ENCODE peak calls at places on chromosomes 6 and 20, in six cellular contexts. Z is breast epithelium; H is upper lobe of left lung; Y is CD4-positive, alpha-beta T cell; U is sigmoid colon; B is IMR-90. K is an unnamed sample.

GRCh38 chr6:160388922-160389321 is 40.7 kb downstream of the SLC22A3 start:
- DNase-seq in B (no peak), Y (no peak), Z (no peak), H (no peak), U (no peak), K (no peak)

GRCh38 chr6:150456466-150456865 is 87.7 kb downstream of the IYD start:
- DNase-seq in H (no peak), B (no peak), Z (no peak), U (no peak), Y (no peak), K (no peak)

GRCh38 chr6:4405609-4406212 is 270.3 kb upstream of the ECI2 start:
- DNase-seq in B (no peak), Y (no peak), U (no peak), H (peak), Z (no peak), K (no peak)

GRCh38 chr6:34190504-34191122 is 44.7 kb upstream of the GRM4 start:
- DNase-seq in H (no peak), U (no peak), B (no peak), Y (no peak), Z (no peak), K (no peak)

GRCh38 chr6:32198345-32198696 is 5.9 kb upstream of the GPSM3 start:
- DNase-seq in B (no peak), Z (no peak), H (no peak), Y (no peak), U (no peak), K (no peak)

GRCh38 chr6:54690596-54690995 is 156.0 kb upstream of the FAM83B start:
- DNase-seq in H (no peak), B (no peak), Y (no peak), Z (no peak), U (no peak), K (no peak)

GRCh38 chr20:7776148-7776547 is 164.1 kb downstream of the HAO1 start:
- DNase-seq in U (no peak), Z (no peak), H (no peak), B (no peak), Y (no peak), K (no peak)

GRCh38 chr20:37846573-37846972 is 56.4 kb upstream of the VSTM2L start:
- DNase-seq in U (no peak), Y (no peak), Z (no peak), H (no peak), B (no peak), K (no peak)

GRCh38 chr6:136550045-136550329 is 235 bp downstream of the MAP7 start:
- DNase-seq in U (no peak), H (no peak), B (no peak), Z (no peak), Y (no peak), K (no peak)

GRCh38 chr6:35061651-35062410 is 79.3 kb downstream of the TCP11 start:
- DNase-seq in U (no peak), Y (no peak), Z (no peak), H (no peak), B (peak), K (no peak)

GRCh38 chr20:36745927-36746659 is at the start of gene NDRG3:
- DNase-seq in H (peak), Y (peak), B (peak), Z (peak), U (peak), K (peak)

GRCh38 chr20:4844325-4844724 is 122.6 kb downstream of the PRND start:
- DNase-seq in B (no peak), H (no peak), U (peak), Z (no peak), Y (no peak), K (no peak)

GRCh38 chr20:37627060-37627766 is 66.6 kb upstream of the CTNNBL1 start:
- DNase-seq in Z (no peak), H (no peak), Y (peak), B (peak), U (no peak), K (peak)

GRCh38 chr6:83057705-83058321 is 7.8 kb downstream of the UBE3D start:
- DNase-seq in Y (no peak), Z (no peak), B (peak), U (no peak), H (no peak), K (no peak)

GRCh38 chr6:130885392-130886192 is 58.4 kb downstream of the SMLR1 start:
- DNase-seq in Z (no peak), B (peak), H (no peak), Y (peak), U (peak), K (peak)

GRCh38 chr6:37283268-37283667 is 25.3 kb upstream of the TMEM217 start:
- DNase-seq in Z (no peak), Y (no peak), H (no peak), U (no peak), B (peak), K (no peak)

GRCh38 chr6:139342957-139343750 is 31.3 kb downstream of the CITED2 start:
- DNase-seq in Z (no peak), H (no peak), U (no peak), Y (no peak), B (no peak), K (no peak)

GRCh38 chr6:26497610-26498009 is 2.5 kb upstream of the BTN1A1 start:
- DNase-seq in U (no peak), Y (no peak), Z (no peak), H (no peak), B (no peak), K (no peak)

GRCh38 chr6:125480571-125480970 is 178.8 kb upstream of the HDDC2 start:
- DNase-seq in Y (no peak), Z (no peak), B (no peak), H (no peak), U (no peak), K (no peak)

GRCh38 chr6:22838346-22838745 is 269.0 kb downstream of the HDGFL1 start:
- DNase-seq in H (no peak), U (no peak), Y (no peak), B (peak), Z (no peak), K (no peak)

GRCh38 chr6:158674342-158674969 is 24.6 kb downstream of the SYTL3 start:
- DNase-seq in B (no peak), H (no peak), U (no peak), Z (no peak), Y (no peak), K (no peak)

GRCh38 chr6:136408205-136408604 is 118.6 kb upstream of the BCLAF1 start:
- DNase-seq in B (peak), Z (no peak), U (no peak), H (no peak), Y (no peak), K (no peak)

GRCh38 chr6:105804436-105804835 is 281.7 kb upstream of the PRDM1 start:
- DNase-seq in U (no peak), Z (no peak), B (peak), Y (no peak), H (no peak), K (no peak)

GRCh38 chr6:100553243-100553642 is 88.5 kb upstream of the SIM1 start:
- DNase-seq in Y (no peak), U (no peak), Z (no peak), H (no peak), B (no peak), K (no peak)

GRCh38 chr6:3797231-3798200 is 46.0 kb upstream of the PXDC1 start:
- DNase-seq in Y (no peak), U (no peak), B (peak), H (no peak), Z (no peak), K (peak)

GRCh38 chr20:382291-383115 is 1.9 kb downstream of the TRIB3 start:
- DNase-seq in U (no peak), Z (no peak), H (no peak), B (no peak), Y (no peak), K (no peak)

GRCh38 chr6:56851541-56852248 is 103.2 kb upstream of the BEND6 start:
- DNase-seq in B (peak), U (peak), Z (no peak), H (no peak), Y (no peak), K (peak)

GRCh38 chr6:90940812-90941481 is 354.1 kb upstream of the MAP3K7 start:
- DNase-seq in H (no peak), Y (no peak), U (no peak), Z (no peak), B (peak), K (peak)

GRCh38 chr20:63653041-63653973 is at the start of gene STMN3:
- DNase-seq in Y (peak), U (peak), Z (peak), H (peak), B (peak), K (peak)

GRCh38 chr6:111105578-111105977 is 18.3 kb downstream of the SLC16A10 start:
- DNase-seq in U (no peak), Y (no peak), H (peak), Z (peak), B (peak), K (no peak)
- TF ChIP-seq CTCF in U (no peak), Y (no peak), H (peak), Z (no peak), B (no peak), K (no peak)

DNA sequence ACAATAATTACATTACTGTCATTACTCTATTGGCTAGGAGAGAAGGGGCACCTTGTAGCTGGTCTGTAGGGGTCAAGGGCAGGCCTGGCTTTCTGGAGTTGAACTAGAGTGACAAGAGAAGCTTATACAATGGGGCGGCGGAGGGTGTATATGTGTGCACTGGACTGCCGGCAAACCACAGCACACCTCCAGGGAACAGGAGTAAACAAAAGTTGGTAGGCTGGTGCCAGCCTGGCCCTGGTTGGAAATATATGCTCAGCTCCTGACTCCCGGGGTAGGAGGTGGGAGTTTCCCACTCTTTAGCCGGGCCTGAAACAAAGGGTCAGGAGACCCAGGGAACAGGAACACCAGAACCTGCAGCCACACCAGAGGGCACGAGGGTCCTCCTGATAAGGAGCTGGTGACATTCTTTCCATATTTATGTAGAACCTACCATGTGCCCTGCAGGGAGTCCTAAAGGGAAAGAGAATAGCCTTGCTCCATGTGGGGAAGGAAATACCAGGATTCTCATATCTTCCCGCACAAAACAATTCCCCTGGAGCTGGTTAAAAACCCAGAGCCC is 5.1 kb downstream of the C6orf132 start:
- DNase-seq in U (no peak), H (no peak), Y (no peak), B (no peak), Z (peak), K (no peak)
- H3K27ac ChIP-seq in U (no peak), H (peak), Y (no peak), B (peak), Z (peak), K (peak)

GRCh38 chr20:54456972-54457371 is 18.4 kb upstream of the DOK5 start:
- DNase-seq in H (no peak), B (no peak), Z (no peak), Y (no peak), U (no peak), K (no peak)
- TF ChIP-seq CTCF in H (no peak), B (no peak), Z (no peak), Y (no peak), U (no peak), K (no peak)

GRCh38 chr20:23257106-23257761 is 93.4 kb upstream of the NXT1 start:
- DNase-seq in B (peak), Z (no peak), H (peak), Y (no peak), U (no peak), K (no peak)

GRCh38 chr20:23255658-23256385 is 94.8 kb upstream of the NXT1 start:
- DNase-seq in H (peak), Z (no peak), B (peak), Y (no peak), U (no peak), K (peak)

GRCh38 chr20:23260181-23260840 is 90.3 kb upstream of the NXT1 start:
- DNase-seq in H (no peak), Z (no peak), B (no peak), Y (no peak), U (no peak), K (no peak)

GRCh38 chr20:23258747-23259121 is 91.9 kb upstream of the NXT1 start:
- DNase-seq in H (no peak), U (no peak), Y (no peak), Z (no peak), B (no peak), K (no peak)

GRCh38 chr20:23257848-23258746 is 92.5 kb upstream of the NXT1 start:
- DNase-seq in H (no peak), U (no peak), Y (no peak), B (peak), Z (no peak), K (peak)
- H3K27ac ChIP-seq in H (peak), U (peak), Y (no peak), B (no peak), Z (peak), K (peak)

GRCh38 chr6:107866606-107867301 is 42.6 kb upstream of the SCML4 start:
- DNase-seq in B (peak), Z (no peak), H (no peak), Y (no peak), U (no peak), K (no peak)
- TF ChIP-seq CTCF in B (peak), Z (no peak), H (peak), Y (peak), U (no peak), K (peak)